ENCODE peak calls at places on chromosome 4, in nine cellular contexts. G, Z, I, V, J, E, R, T and Y are unnamed samples.

GRCh38 chr4:142656178-142656577 is 189.9 kb downstream of the INPP4B start:
- DNase-seq in G (peak), Z (no peak), I (no peak), V (no peak), J (no peak), E (peak), R (no peak), T (no peak), Y (no peak)

GRCh38 chr4:22483551-22483981 is 32.3 kb downstream of the ADGRA3 start:
- DNase-seq in G (peak), Z (no peak), I (no peak), V (no peak), J (no peak), E (peak), R (no peak), T (no peak), Y (no peak)

GRCh38 chr4:15805583-15806517 is 27.7 kb downstream of the CD38 start:
- DNase-seq in G (peak), Z (no peak), I (peak), V (no peak), J (no peak), E (peak), R (no peak), T (peak), Y (peak)

GRCh38 chr4:123587983-123588494 is 191.4 kb downstream of the SPRY1 start:
- DNase-seq in G (peak), Z (peak), I (no peak), V (no peak), J (peak), E (peak), R (peak), T (no peak), Y (peak)

GRCh38 chr4:79223993-79224776 is 101.7 kb downstream of the NAA11 start:
- DNase-seq in G (no peak), Z (no peak), I (no peak), V (no peak), J (no peak), E (no peak), R (no peak), T (no peak), Y (no peak)

GRCh38 chr4:2402941-2403340 is 15.5 kb downstream of the ZFYVE28 start:
- DNase-seq in G (no peak), Z (no peak), I (no peak), V (peak), J (no peak), E (no peak), R (no peak), T (no peak), Y (no peak)

GRCh38 chr4:93810340-93810992 is 18.1 kb upstream of the ATOH1 start:
- DNase-seq in G (peak), Z (no peak), I (no peak), V (no peak), J (no peak), E (no peak), R (no peak), T (peak), Y (no peak)

GRCh38 chr4:110620352-110621327 is 2.2 kb downstream of the PITX2 start:
- DNase-seq in G (peak), Z (no peak), I (no peak), V (peak), J (no peak), E (peak), R (no peak), T (no peak), Y (no peak)

GRCh38 chr4:118910221-118910620 is 21.6 kb downstream of the SYNPO2 start:
- DNase-seq in G (peak), Z (no peak), I (no peak), V (no peak), J (no peak), E (no peak), R (no peak), T (no peak), Y (no peak)

GRCh38 chr4:1668488-1668840 is 15.6 kb downstream of the FAM53A start:
- DNase-seq in G (no peak), Z (no peak), I (no peak), V (no peak), J (no peak), E (no peak), R (no peak), T (no peak), Y (no peak)

GRCh38 chr4:7021930-7022658 is 21.1 kb upstream of the TADA2B start:
- DNase-seq in G (peak), Z (no peak), I (no peak), V (no peak), J (no peak), E (peak), R (no peak), T (no peak), Y (no peak)

GRCh38 chr4:98745372-98745771 is 87.0 kb upstream of the TSPAN5 start:
- DNase-seq in G (peak), Z (no peak), I (no peak), V (no peak), J (no peak), E (no peak), R (no peak), T (no peak), Y (no peak)

GRCh38 chr4:88448905-88449689 is 7.8 kb upstream of the HERC5 start:
- DNase-seq in G (no peak), Z (no peak), I (no peak), V (no peak), J (no peak), E (no peak), R (no peak), T (no peak), Y (no peak)

GRCh38 chr4:142238589-142238988 is 602.2 kb downstream of the IL15 start:
- DNase-seq in G (no peak), Z (no peak), I (no peak), V (no peak), J (no peak), E (peak), R (no peak), T (no peak), Y (no peak)

GRCh38 chr4:112296949-112297483 is at the start of gene ALPK1:
- DNase-seq in G (peak), Z (no peak), I (peak), V (no peak), J (no peak), E (peak), R (no peak), T (peak), Y (peak)

GRCh38 chr4:38125816-38126215 is 165.6 kb downstream of the PTTG2 start:
- DNase-seq in G (no peak), Z (no peak), I (no peak), V (no peak), J (no peak), E (peak), R (no peak), T (no peak), Y (no peak)

GRCh38 chr4:107950746-107951540 is 19.6 kb downstream of the CYP2U1 start:
- DNase-seq in G (no peak), Z (no peak), I (no peak), V (no peak), J (no peak), E (no peak), R (no peak), T (no peak), Y (no peak)

GRCh38 chr4:54067163-54067562 is 2.8 kb upstream of the CHIC2 start:
- DNase-seq in G (peak), Z (no peak), I (no peak), V (no peak), J (peak), E (peak), R (peak), T (peak), Y (peak)

GRCh38 chr4:181548873-181549541 is 694.2 kb upstream of the TENM3 start:
- DNase-seq in G (peak), Z (no peak), I (no peak), V (peak), J (no peak), E (peak), R (no peak), T (no peak), Y (no peak)

GRCh38 chr4:184293552-184293951 is 75.9 kb upstream of the ENPP6 start:
- DNase-seq in G (peak), Z (no peak), I (no peak), V (no peak), J (no peak), E (no peak), R (no peak), T (no peak), Y (no peak)

GRCh38 chr4:153112071-153112460 is 92.2 kb upstream of the TRIM2 start:
- DNase-seq in G (no peak), Z (no peak), I (no peak), V (no peak), J (no peak), E (no peak), R (no peak), T (no peak), Y (no peak)

GRCh38 chr4:37964734-37965457 is 4.7 kb downstream of the PTTG2 start:
- DNase-seq in G (no peak), Z (no peak), I (no peak), V (no peak), J (no peak), E (no peak), R (no peak), T (no peak), Y (no peak)

GRCh38 chr4:76748649-76749048 is 149.3 kb downstream of the SOWAHB start:
- DNase-seq in G (peak), Z (no peak), I (peak), V (no peak), J (no peak), E (no peak), R (no peak), T (peak), Y (no peak)

GRCh38 chr4:14404730-14405129 is 597.6 kb upstream of the CPEB2 start:
- DNase-seq in G (peak), Z (no peak), I (no peak), V (no peak), J (no peak), E (no peak), R (no peak), T (no peak), Y (no peak)

GRCh38 chr4:80202784-80203553 is 5.7 kb downstream of the PRDM8 start:
- DNase-seq in G (peak), Z (no peak), I (peak), V (peak), J (no peak), E (no peak), R (peak), T (no peak), Y (peak)

GRCh38 chr4:26326791-26327190 is 6.0 kb downstream of the RBPJ start:
- DNase-seq in G (peak), Z (no peak), I (no peak), V (no peak), J (no peak), E (peak), R (no peak), T (no peak), Y (no peak)

GRCh38 chr4:184447664-184448063 is 26.7 kb downstream of the IRF2 start:
- DNase-seq in G (no peak), Z (no peak), I (no peak), V (no peak), J (no peak), E (no peak), R (no peak), T (no peak), Y (no peak)

GRCh38 chr4:80255374-80256095 is 10.9 kb upstream of the FGF5 start:
- DNase-seq in G (no peak), Z (no peak), I (no peak), V (no peak), J (no peak), E (peak), R (no peak), T (no peak), Y (no peak)

GRCh38 chr4:15536552-15537499 is 67.1 kb downstream of the CC2D2A start:
- DNase-seq in G (no peak), Z (no peak), I (no peak), V (no peak), J (no peak), E (no peak), R (no peak), T (no peak), Y (no peak)

GRCh38 chr4:154390324-154390723 is 101.3 kb downstream of the DCHS2 start:
- DNase-seq in G (no peak), Z (no peak), I (no peak), V (no peak), J (no peak), E (no peak), R (no peak), T (no peak), Y (no peak)

GRCh38 chr4:183658362-183659028 is 490 bp downstream of the RWDD4 start:
- DNase-seq in G (peak), Z (peak), I (no peak), V (peak), J (peak), E (no peak), R (peak), T (no peak), Y (no peak)

GRCh38 chr4:52780206-52780605 is 29.0 kb upstream of the ERVMER34-1 start:
- DNase-seq in G (peak), Z (no peak), I (no peak), V (no peak), J (peak), E (peak), R (no peak), T (no peak), Y (no peak)

GRCh38 chr4:8838911-8839431 is 32.7 kb downstream of the HMX1 start:
- DNase-seq in G (no peak), Z (peak), I (no peak), V (peak), J (no peak), E (no peak), R (peak), T (no peak), Y (peak)

GRCh38 chr4:8836664-8837171 is 34.9 kb downstream of the HMX1 start:
- DNase-seq in G (no peak), Z (peak), I (no peak), V (peak), J (no peak), E (no peak), R (peak), T (no peak), Y (peak)

GRCh38 chr4:8835521-8836365 is 35.9 kb downstream of the HMX1 start:
- DNase-seq in G (no peak), Z (peak), I (no peak), V (peak), J (no peak), E (no peak), R (peak), T (no peak), Y (peak)

GRCh38 chr4:8838296-8838695 is 33.3 kb downstream of the HMX1 start:
- DNase-seq in G (no peak), Z (no peak), I (no peak), V (no peak), J (no peak), E (no peak), R (peak), T (no peak), Y (no peak)

GRCh38 chr4:8837181-8837811 is 34.3 kb downstream of the HMX1 start:
- DNase-seq in G (no peak), Z (peak), I (no peak), V (peak), J (no peak), E (no peak), R (peak), T (no peak), Y (no peak)
- H3K4me3 ChIP-seq in G (no peak), Z (no peak), I (no peak), V (no peak), J (no peak), E (no peak), R (no peak), T (no peak), Y (no peak)

DNA sequence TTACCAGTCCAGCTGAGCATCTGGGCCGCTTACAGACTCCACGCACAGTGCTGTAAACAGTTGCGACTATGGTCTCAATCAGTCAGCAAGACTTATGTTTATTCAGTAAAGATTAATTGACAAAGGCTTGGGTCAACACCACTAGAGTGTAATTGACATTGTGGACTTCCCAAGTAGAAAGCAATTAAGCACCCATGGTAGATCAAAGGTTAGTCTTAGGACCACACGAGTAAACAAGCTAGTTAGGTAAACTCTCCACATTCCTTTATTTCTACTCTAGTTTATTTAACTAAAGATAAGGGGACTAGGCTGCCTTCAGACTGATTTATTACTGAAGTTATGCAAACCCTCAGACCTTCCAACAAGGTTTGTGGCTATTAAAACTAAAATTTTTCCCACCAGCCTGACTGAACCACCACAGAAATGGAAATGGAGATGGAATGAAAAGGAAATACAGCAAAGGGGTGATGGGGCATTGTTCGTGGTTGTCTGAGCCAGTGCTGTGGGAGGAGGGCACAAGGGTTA is 44.2 kb downstream of the MTHFD2L start:
- DNase-seq in G (peak), Z (no peak), I (no peak), V (no peak), J (no peak), E (no peak), R (no peak), T (no peak), Y (no peak)
- H3K4me3 ChIP-seq in G (no peak), Z (no peak), I (no peak), V (no peak), J (no peak), E (no peak), R (no peak), T (no peak), Y (no peak)

GRCh38 chr4:25101836-25102235 is 58.4 kb downstream of the SEPSECS start:
- DNase-seq in G (no peak), Z (no peak), I (no peak), V (no peak), J (no peak), E (no peak), R (no peak), T (no peak), Y (no peak)
- H3K4me3 ChIP-seq in G (no peak), Z (no peak), I (no peak), V (no peak), J (no peak), E (no peak), R (no peak), T (no peak), Y (no peak)

DNA sequence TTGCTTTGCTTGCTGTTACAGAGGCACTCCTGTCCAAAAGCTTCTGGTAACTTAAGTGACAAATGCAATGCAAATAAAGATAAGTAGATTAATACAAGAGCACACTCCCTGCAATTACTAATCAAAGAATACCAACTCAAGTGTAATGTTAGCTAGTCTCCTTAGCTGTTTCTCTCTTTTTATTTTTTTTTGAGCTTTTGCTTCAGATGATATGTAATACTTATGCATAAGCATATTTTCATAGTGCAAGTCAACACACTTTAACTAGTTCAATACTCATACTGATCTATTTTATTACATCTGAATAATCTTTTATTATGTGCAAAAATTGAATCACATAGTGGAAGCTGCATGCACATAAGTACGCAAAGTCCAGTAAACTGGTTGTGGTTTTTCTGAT is 2.7 kb downstream of the SLC7A11 start:
- DNase-seq in G (no peak), Z (no peak), I (no peak), V (no peak), J (no peak), E (no peak), R (no peak), T (no peak), Y (no peak)
- H3K4me3 ChIP-seq in G (peak), Z (no peak), I (no peak), V (no peak), J (no peak), E (peak), R (no peak), T (no peak), Y (no peak)

DNA sequence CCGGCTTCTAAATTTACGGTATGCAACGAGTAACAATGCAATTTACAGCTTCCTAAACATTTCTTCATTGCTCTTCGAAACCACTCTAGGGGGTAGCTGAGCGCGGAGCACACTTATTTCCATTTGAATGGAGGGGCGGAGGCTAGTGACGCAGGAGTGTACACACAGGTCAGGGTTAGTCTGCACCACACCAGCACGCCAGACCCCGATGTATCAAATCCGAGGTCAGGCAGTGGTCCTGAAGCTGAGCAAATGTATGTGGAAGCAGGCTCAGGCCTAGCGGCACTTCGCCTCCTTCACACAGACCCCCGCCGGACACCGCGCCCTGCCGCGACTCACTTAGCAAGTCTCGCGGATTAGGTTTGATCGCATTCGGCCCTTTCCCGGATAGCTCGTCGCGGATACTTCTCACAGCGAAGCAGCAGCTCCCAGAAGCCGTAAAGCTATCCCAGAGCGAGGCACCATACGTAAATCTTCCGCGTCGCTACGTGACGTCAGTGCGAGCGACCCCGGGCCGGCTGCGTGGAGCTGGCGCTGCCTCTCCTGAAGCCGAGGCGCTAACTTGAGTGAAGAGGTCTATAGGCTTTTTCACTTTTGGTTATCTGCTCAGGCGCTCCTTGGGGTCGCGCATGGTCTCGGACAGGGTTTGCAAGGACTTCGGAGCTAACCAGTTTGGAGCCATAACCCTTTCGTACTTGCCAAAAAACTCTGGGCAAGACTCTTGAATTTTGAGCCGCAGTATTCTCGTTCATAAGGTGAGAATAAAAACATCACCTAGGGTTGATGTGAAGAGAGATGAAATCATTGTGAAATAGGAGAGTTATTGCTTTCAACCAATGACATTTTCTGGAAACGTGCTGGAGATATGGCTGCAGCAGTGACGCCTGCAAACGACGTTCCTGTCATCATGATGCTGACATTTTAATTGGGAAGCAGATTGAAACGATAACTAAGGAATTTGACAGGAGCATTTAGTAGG is at the start of gene AASDH:
- DNase-seq in G (peak), Z (peak), I (peak), V (peak), J (peak), E (peak), R (peak), T (peak), Y (peak)
- H3K4me3 ChIP-seq in G (peak), Z (peak), I (peak), V (peak), J (peak), E (peak), R (peak), T (peak), Y (peak)

DNA sequence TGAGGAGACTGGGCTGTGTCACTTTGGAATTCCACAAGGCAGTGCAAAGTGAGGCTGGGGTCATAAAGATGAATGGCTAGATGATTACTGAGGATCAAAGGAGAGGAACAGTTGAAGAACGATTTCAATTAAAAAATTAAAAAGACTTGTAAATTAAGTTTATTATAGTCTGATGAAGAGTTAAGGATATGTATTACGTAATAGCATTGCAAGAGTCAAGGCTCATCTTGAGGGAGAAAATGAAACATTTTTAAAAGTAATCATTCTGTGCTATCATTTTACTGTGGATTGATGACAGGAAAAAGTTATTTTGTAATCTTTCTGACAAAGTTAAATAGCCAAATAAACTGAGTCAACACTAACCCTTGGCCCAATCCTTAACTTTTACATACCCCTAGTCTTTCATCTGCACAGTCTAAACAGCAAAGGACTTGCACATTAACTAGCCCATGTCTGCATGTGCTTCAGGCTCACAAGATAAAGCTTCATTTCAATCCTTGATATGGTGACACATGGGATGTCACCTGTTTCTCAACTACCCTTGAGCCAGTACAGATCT is 465.5 kb upstream of the CTSO start:
- DNase-seq in G (no peak), Z (no peak), I (no peak), V (no peak), J (no peak), E (no peak), R (no peak), T (no peak), Y (no peak)
- H3K4me3 ChIP-seq in G (no peak), Z (no peak), I (no peak), V (no peak), J (no peak), E (no peak), R (no peak), T (no peak), Y (no peak)